ENCODE peak calls at places on chromosome 5, in five cellular contexts. J is fibroblast of lung; Q is activated T-helper 1 cell treated with Interleukin-2 at 50 U/mL for 16 hours; L is stimulated activated naive CD4-positive, alpha-beta T cell; F is adipocyte. H is an unnamed sample.

GRCh38 chr5:159286420-159287035 is 23.4 kb downstream of the UBLCP1 start:
- DNase-seq in F (peak), L (peak), J (peak), Q (no peak), H (peak)

GRCh38 chr5:83715316-83716060 is 5.2 kb downstream of the HAPLN1 start:
- DNase-seq in L (no peak), Q (no peak), J (peak), F (peak), H (no peak)

GRCh38 chr5:37859805-37860204 is 20.0 kb upstream of the GDNF start:
- DNase-seq in L (no peak), J (no peak), F (no peak), Q (no peak), H (no peak)

GRCh38 chr5:60338846-60339245 is 361.1 kb downstream of the DEPDC1B start:
- DNase-seq in F (no peak), Q (no peak), J (no peak), L (no peak), H (no peak)

GRCh38 chr5:160477266-160477970 is 55.8 kb downstream of the PTTG1 start:
- DNase-seq in L (no peak), J (no peak), Q (no peak), F (no peak), H (no peak)

GRCh38 chr5:78204241-78204640 is 90.3 kb downstream of the AP3B1 start:
- DNase-seq in J (no peak), F (no peak), L (no peak), Q (no peak), H (no peak)

GRCh38 chr5:125179617-125180016 is 433.2 kb upstream of the ZNF608 start:
- DNase-seq in J (no peak), L (no peak), Q (no peak), F (no peak), H (no peak)

GRCh38 chr5:172910828-172911627 is 48.2 kb upstream of the RPL26L1 start:
- DNase-seq in L (no peak), F (peak), Q (no peak), J (peak), H (peak)

GRCh38 chr5:132962429-132962928 is 955 bp downstream of the AFF4 start:
- DNase-seq in J (peak), L (peak), Q (no peak), F (peak), H (peak)